ENCODE peak calls at places on chromosome 12, in five cellular contexts. One of them, this sample, is unnamed.

GRCh38 chr12:57127101-57127709 is 1.1 kb upstream of the LRP1 start:
- DNase-seq in SK-N-SH: peak; percentile 67
- DNase-seq in HCT116: peak; percentile 68
- DNase-seq in GM23248: peak; percentile 70
- DNase-seq in PC-9: peak; percentile 71
- DNase-seq in this sample: peak; percentile 56

GRCh38 chr12:129788506-129788905 is 115.3 kb downstream of the TMEM132D start:
- DNase-seq in SK-N-SH: no peak
- DNase-seq in HCT116: no peak
- DNase-seq in GM23248: no peak
- DNase-seq in PC-9: no peak
- DNase-seq in this sample: no peak

GRCh38 chr12:82708056-82708455 is 21.4 kb downstream of the TMTC2 start:
- DNase-seq in SK-N-SH: no peak
- DNase-seq in HCT116: no peak
- DNase-seq in GM23248: no peak
- DNase-seq in PC-9: no peak
- DNase-seq in this sample: no peak

GRCh38 chr12:59115526-59115925 is 195.2 kb upstream of the LRIG3 start:
- DNase-seq in SK-N-SH: no peak
- DNase-seq in HCT116: no peak
- DNase-seq in GM23248: peak; percentile 86
- DNase-seq in PC-9: no peak
- DNase-seq in this sample: no peak

GRCh38 chr12:51910168-51910567 is 2.9 kb downstream of the ACVRL1 start:
- DNase-seq in SK-N-SH: no peak
- DNase-seq in HCT116: no peak
- DNase-seq in GM23248: peak; percentile 74
- DNase-seq in PC-9: no peak
- DNase-seq in this sample: no peak

GRCh38 chr12:128365831-128366231 is 98.9 kb downstream of the TMEM132C start:
- DNase-seq in SK-N-SH: no peak
- DNase-seq in HCT116: no peak
- DNase-seq in GM23248: peak; percentile 1
- DNase-seq in PC-9: no peak
- DNase-seq in this sample: no peak

GRCh38 chr12:67811437-67812361 is 163.2 kb downstream of the DYRK2 start:
- DNase-seq in SK-N-SH: no peak
- DNase-seq in HCT116: no peak
- DNase-seq in GM23248: peak; percentile 91
- DNase-seq in PC-9: peak; percentile 61
- DNase-seq in this sample: no peak

GRCh38 chr12:28933176-28933575 is 215.9 kb upstream of the FAR2 start:
- DNase-seq in SK-N-SH: no peak
- DNase-seq in HCT116: no peak
- DNase-seq in GM23248: no peak
- DNase-seq in PC-9: no peak
- DNase-seq in this sample: no peak

GRCh38 chr12:19055589-19055988 is 73.9 kb upstream of the PLEKHA5 start:
- DNase-seq in SK-N-SH: no peak
- DNase-seq in HCT116: no peak
- DNase-seq in GM23248: no peak
- DNase-seq in PC-9: no peak
- DNase-seq in this sample: no peak

GRCh38 chr12:30764251-30764650 is 9.5 kb upstream of the CAPRIN2 start:
- DNase-seq in SK-N-SH: no peak
- DNase-seq in HCT116: no peak
- DNase-seq in GM23248: no peak
- DNase-seq in PC-9: no peak
- DNase-seq in this sample: no peak

GRCh38 chr12:26817183-26817591 is 15.8 kb downstream of the ITPR2 start:
- DNase-seq in SK-N-SH: no peak
- DNase-seq in HCT116: no peak
- DNase-seq in GM23248: no peak
- DNase-seq in PC-9: no peak
- DNase-seq in this sample: peak; percentile 66

GRCh38 chr12:121590476-121591143 is 9.8 kb upstream of the KDM2B start:
- DNase-seq in SK-N-SH: no peak
- DNase-seq in HCT116: no peak
- DNase-seq in GM23248: peak; percentile 88
- DNase-seq in PC-9: no peak
- DNase-seq in this sample: peak; percentile 78

GRCh38 chr12:75750950-75751349 is 239.5 kb upstream of the KRR1 start:
- DNase-seq in SK-N-SH: no peak
- DNase-seq in HCT116: no peak
- DNase-seq in GM23248: peak; percentile 79
- DNase-seq in PC-9: no peak
- DNase-seq in this sample: no peak
- H3K4me2 ChIP-seq in SK-N-SH: peak overlapping the region; percentile 27
- H3K4me2 ChIP-seq in HCT116: peak overlapping the region; percentile 50
- H3K4me2 ChIP-seq in GM23248: peak overlapping the region; percentile 79
- H3K4me2 ChIP-seq in PC-9: no peak overlapping the region
- H3K4me2 ChIP-seq in this sample: no peak overlapping the region

GRCh38 chr12:79765157-79765556 is 74.4 kb upstream of the PAWR start:
- DNase-seq in SK-N-SH: no peak
- DNase-seq in HCT116: no peak
- DNase-seq in GM23248: no peak
- DNase-seq in PC-9: no peak
- DNase-seq in this sample: no peak
- H3K9me2 ChIP-seq in SK-N-SH: no peaks in the 10 kb centered on the region
- H3K9me2 ChIP-seq in HCT116: no peaks in the 10 kb centered on the region
- H3K9me2 ChIP-seq in GM23248: no peaks in the 10 kb centered on the region
- H3K9me2 ChIP-seq in PC-9: no peaks in the 10 kb centered on the region
- H3K9me2 ChIP-seq in this sample: no peaks in the 10 kb centered on the region

GRCh38 chr12:20507711-20508110 is 139.4 kb downstream of the PDE3A start:
- DNase-seq in SK-N-SH: no peak
- DNase-seq in HCT116: no peak
- DNase-seq in GM23248: no peak
- DNase-seq in PC-9: no peak
- DNase-seq in this sample: no peak
- H3K9me3 ChIP-seq in SK-N-SH: no peaks in the 10 kb centered on the region
- H3K9me3 ChIP-seq in HCT116: no peaks in the 10 kb centered on the region
- H3K9me3 ChIP-seq in GM23248: no peaks in the 10 kb centered on the region
- H3K9me3 ChIP-seq in PC-9: no peaks in the 10 kb centered on the region
- H3K9me3 ChIP-seq in this sample: no peaks in the 10 kb centered on the region

GRCh38 chr12:130879781-130880389 is 8.0 kb downstream of the RAN start:
- DNase-seq in SK-N-SH: peak; percentile 27
- DNase-seq in HCT116: no peak
- DNase-seq in GM23248: peak; percentile 32
- DNase-seq in PC-9: no peak
- DNase-seq in this sample: no peak
- H3K4me2 ChIP-seq in SK-N-SH: no peak overlapping the region
- H3K4me2 ChIP-seq in HCT116: no peak overlapping the region
- H3K4me2 ChIP-seq in GM23248: peak overlapping the region; percentile 90
- H3K4me2 ChIP-seq in PC-9: no peak overlapping the region
- H3K4me2 ChIP-seq in this sample: peak overlapping the region; percentile 87

GRCh38 chr12:114412307-114412706 is 6.4 kb upstream of the TBX5 start:
- DNase-seq in SK-N-SH: no peak
- DNase-seq in HCT116: no peak
- DNase-seq in GM23248: no peak
- DNase-seq in PC-9: no peak
- DNase-seq in this sample: no peak
- H3K9me2 ChIP-seq in SK-N-SH: no peaks in the 10 kb centered on the region
- H3K9me2 ChIP-seq in HCT116: no peaks in the 10 kb centered on the region
- H3K9me2 ChIP-seq in GM23248: no peaks in the 10 kb centered on the region
- H3K9me2 ChIP-seq in PC-9: no peaks in the 10 kb centered on the region
- H3K9me2 ChIP-seq in this sample: no peaks in the 10 kb centered on the region

DNA sequence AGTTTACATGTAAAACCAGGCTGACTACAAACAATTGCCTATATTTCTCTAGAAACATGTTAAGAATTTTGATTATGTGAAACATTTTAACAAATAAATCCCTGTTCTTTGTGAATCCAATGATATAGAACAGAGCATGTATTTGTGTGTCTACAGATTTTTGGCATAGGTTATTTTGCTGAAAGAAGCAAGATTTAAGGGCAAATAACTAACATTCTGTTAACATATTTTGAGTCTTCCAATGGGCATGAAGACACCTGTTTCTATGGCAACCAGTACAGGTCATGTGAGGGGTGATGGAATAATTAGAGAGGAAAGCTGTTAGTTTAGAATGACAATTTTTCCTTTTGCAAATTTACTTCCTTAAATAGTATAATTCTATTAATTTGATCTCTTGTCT is 8.8 kb downstream of the ART4 start:
- DNase-seq in SK-N-SH: no peak
- DNase-seq in HCT116: no peak
- DNase-seq in GM23248: no peak
- DNase-seq in PC-9: no peak
- DNase-seq in this sample: no peak
- H3K9me3 ChIP-seq in SK-N-SH: no peaks in the 10 kb centered on the region
- H3K9me3 ChIP-seq in HCT116: no peaks in the 10 kb centered on the region
- H3K9me3 ChIP-seq in GM23248: no peaks in the 10 kb centered on the region
- H3K9me3 ChIP-seq in PC-9: peaks cover 5% of the 10 kb centered on the region
- H3K9me3 ChIP-seq in this sample: no peaks in the 10 kb centered on the region

GRCh38 chr12:89067436-89067835 is 284.9 kb downstream of the DUSP6 start:
- DNase-seq in SK-N-SH: no peak
- DNase-seq in HCT116: peak; percentile 15
- DNase-seq in GM23248: peak; percentile 93
- DNase-seq in PC-9: peak; percentile 68
- DNase-seq in this sample: no peak

GRCh38 chr12:89060133-89060532 is 292.2 kb downstream of the DUSP6 start:
- DNase-seq in SK-N-SH: no peak
- DNase-seq in HCT116: no peak
- DNase-seq in GM23248: peak; percentile 17
- DNase-seq in PC-9: no peak
- DNase-seq in this sample: no peak

GRCh38 chr12:89062996-89063395 is 289.3 kb downstream of the DUSP6 start:
- DNase-seq in SK-N-SH: no peak
- DNase-seq in HCT116: no peak
- DNase-seq in GM23248: no peak
- DNase-seq in PC-9: no peak
- DNase-seq in this sample: no peak

GRCh38 chr12:89064151-89064550 is 288.1 kb downstream of the DUSP6 start:
- DNase-seq in SK-N-SH: no peak
- DNase-seq in HCT116: no peak
- DNase-seq in GM23248: no peak
- DNase-seq in PC-9: no peak
- DNase-seq in this sample: no peak

DNA sequence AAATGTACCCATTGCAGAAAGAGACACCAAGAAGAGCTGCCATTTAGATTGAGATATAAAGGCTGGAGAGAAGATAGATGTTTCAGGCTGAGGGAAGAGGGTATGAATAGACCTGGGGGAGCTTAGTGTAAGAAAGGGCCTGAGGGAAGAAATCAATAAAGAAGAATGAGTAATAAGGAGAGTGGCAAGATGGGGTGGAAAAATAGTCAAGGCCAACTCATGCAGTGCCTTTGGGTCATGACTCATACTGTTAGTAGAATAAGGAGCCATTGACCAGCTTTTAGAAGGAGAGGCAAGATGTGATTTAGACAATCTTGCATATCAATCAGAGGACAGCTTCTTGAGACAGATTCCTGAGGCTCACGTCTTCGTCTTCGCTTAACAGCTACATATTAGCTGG is 287.5 kb downstream of the DUSP6 start:
- DNase-seq in SK-N-SH: no peak
- DNase-seq in HCT116: peak; percentile 84
- DNase-seq in GM23248: peak; percentile 93
- DNase-seq in PC-9: peak; percentile 69
- DNase-seq in this sample: no peak
- H3K4me2 ChIP-seq in SK-N-SH: no peak overlapping the region
- H3K4me2 ChIP-seq in HCT116: peak overlapping the region; percentile 56
- H3K4me2 ChIP-seq in GM23248: peak overlapping the region; percentile 14
- H3K4me2 ChIP-seq in PC-9: no peak overlapping the region
- H3K4me2 ChIP-seq in this sample: no peak overlapping the region

GRCh38 chr12:61996717-61997116 is 263.5 kb upstream of the USP15 start:
- DNase-seq in SK-N-SH: no peak
- DNase-seq in HCT116: no peak
- DNase-seq in GM23248: no peak
- DNase-seq in PC-9: no peak
- DNase-seq in this sample: no peak
- H3K9me2 ChIP-seq in SK-N-SH: no peaks in the 10 kb centered on the region
- H3K9me2 ChIP-seq in HCT116: no peaks in the 10 kb centered on the region
- H3K9me2 ChIP-seq in GM23248: no peaks in the 10 kb centered on the region
- H3K9me2 ChIP-seq in PC-9: no peaks in the 10 kb centered on the region
- H3K9me2 ChIP-seq in this sample: no peaks in the 10 kb centered on the region

GRCh38 chr12:45974883-45975282 is 15.5 kb downstream of the SCAF11 start:
- DNase-seq in SK-N-SH: no peak
- DNase-seq in HCT116: no peak
- DNase-seq in GM23248: no peak
- DNase-seq in PC-9: no peak
- DNase-seq in this sample: no peak

GRCh38 chr12:45978108-45978507 is 12.3 kb downstream of the SCAF11 start:
- DNase-seq in SK-N-SH: no peak
- DNase-seq in HCT116: no peak
- DNase-seq in GM23248: no peak
- DNase-seq in PC-9: no peak
- DNase-seq in this sample: no peak

GRCh38 chr12:45974171-45974719 is 16.1 kb downstream of the SCAF11 start:
- DNase-seq in SK-N-SH: no peak
- DNase-seq in HCT116: no peak
- DNase-seq in GM23248: peak; percentile 18
- DNase-seq in PC-9: no peak
- DNase-seq in this sample: no peak

GRCh38 chr12:45973526-45973925 is 16.8 kb downstream of the SCAF11 start:
- DNase-seq in SK-N-SH: no peak
- DNase-seq in HCT116: no peak
- DNase-seq in GM23248: peak; percentile 55
- DNase-seq in PC-9: no peak
- DNase-seq in this sample: no peak

GRCh38 chr12:45975506-45975905 is 14.9 kb downstream of the SCAF11 start:
- DNase-seq in SK-N-SH: no peak
- DNase-seq in HCT116: no peak
- DNase-seq in GM23248: no peak
- DNase-seq in PC-9: no peak
- DNase-seq in this sample: no peak
- H3K9me3 ChIP-seq in SK-N-SH: no peaks in the 10 kb centered on the region
- H3K9me3 ChIP-seq in HCT116: no peaks in the 10 kb centered on the region
- H3K9me3 ChIP-seq in GM23248: no peaks in the 10 kb centered on the region
- H3K9me3 ChIP-seq in PC-9: no peaks in the 10 kb centered on the region
- H3K9me3 ChIP-seq in this sample: no peaks in the 10 kb centered on the region